ENCODE peak calls at places on chromosomes 13 and 19, in four cellular contexts. One of them, this sample, is unnamed.

GRCh38 chr13:102693781-102694180 is 1.1 kb downstream of the METTL21C start:
- DNase-seq in endothelial cell: no peak
- DNase-seq in T-helper 2 cell treated with Interferon-gamma antibody and Interleukin-4, amounts not matched to agents 5 μg/mL and 100 μg/mL, for 36 hours: no peak
- DNase-seq in astrocyte of the cerebellum: peak
- DNase-seq in this sample: no peak

GRCh38 chr13:53854321-53854720 is 825.7 kb downstream of the OLFM4 start:
- DNase-seq in astrocyte of the cerebellum: no peak
- DNase-seq in endothelial cell: no peak
- DNase-seq in T-helper 2 cell treated with Interferon-gamma antibody and Interleukin-4, amounts not matched to agents 5 μg/mL and 100 μg/mL, for 36 hours: no peak
- DNase-seq in this sample: no peak

GRCh38 chr13:109074436-109074835 is 445.0 kb downstream of the MYO16 start:
- DNase-seq in endothelial cell: no peak
- DNase-seq in T-helper 2 cell treated with Interferon-gamma antibody and Interleukin-4, amounts not matched to agents 5 μg/mL and 100 μg/mL, for 36 hours: no peak
- DNase-seq in astrocyte of the cerebellum: no peak
- DNase-seq in this sample: no peak

GRCh38 chr13:41370736-41371135 is 59.7 kb downstream of the NAA16 start:
- DNase-seq in T-helper 2 cell treated with Interferon-gamma antibody and Interleukin-4, amounts not matched to agents 5 μg/mL and 100 μg/mL, for 36 hours: no peak
- DNase-seq in endothelial cell: no peak
- DNase-seq in astrocyte of the cerebellum: no peak
- DNase-seq in this sample: no peak

GRCh38 chr13:90171649-90172048 is 1175.8 kb upstream of the MIR17HG start:
- DNase-seq in endothelial cell: no peak
- DNase-seq in astrocyte of the cerebellum: no peak
- DNase-seq in T-helper 2 cell treated with Interferon-gamma antibody and Interleukin-4, amounts not matched to agents 5 μg/mL and 100 μg/mL, for 36 hours: no peak
- DNase-seq in this sample: no peak

GRCh38 chr19:3370214-3370720 is 3.9 kb downstream of the NFIC start:
- DNase-seq in astrocyte of the cerebellum: no peak
- DNase-seq in T-helper 2 cell treated with Interferon-gamma antibody and Interleukin-4, amounts not matched to agents 5 μg/mL and 100 μg/mL, for 36 hours: no peak
- DNase-seq in endothelial cell: no peak
- DNase-seq in this sample: no peak

GRCh38 chr19:11995174-11995573 is 30.3 kb downstream of the ZNF763 start:
- DNase-seq in astrocyte of the cerebellum: no peak
- DNase-seq in T-helper 2 cell treated with Interferon-gamma antibody and Interleukin-4, amounts not matched to agents 5 μg/mL and 100 μg/mL, for 36 hours: no peak
- DNase-seq in endothelial cell: no peak
- DNase-seq in this sample: no peak

GRCh38 chr13:98541701-98542203 is 35.2 kb downstream of the STK24 start:
- DNase-seq in astrocyte of the cerebellum: no peak
- DNase-seq in endothelial cell: no peak
- DNase-seq in T-helper 2 cell treated with Interferon-gamma antibody and Interleukin-4, amounts not matched to agents 5 μg/mL and 100 μg/mL, for 36 hours: no peak
- DNase-seq in this sample: no peak

GRCh38 chr13:23352161-23352560 is 81.3 kb downstream of the SACS start:
- DNase-seq in astrocyte of the cerebellum: no peak
- DNase-seq in T-helper 2 cell treated with Interferon-gamma antibody and Interleukin-4, amounts not matched to agents 5 μg/mL and 100 μg/mL, for 36 hours: no peak
- DNase-seq in endothelial cell: no peak
- DNase-seq in this sample: no peak

GRCh38 chr13:30832845-30833332 is 73.2 kb upstream of the MEDAG start:
- DNase-seq in T-helper 2 cell treated with Interferon-gamma antibody and Interleukin-4, amounts not matched to agents 5 μg/mL and 100 μg/mL, for 36 hours: no peak
- DNase-seq in endothelial cell: no peak
- DNase-seq in astrocyte of the cerebellum: no peak
- DNase-seq in this sample: no peak

GRCh38 chr13:59447846-59448620 is 715.7 kb downstream of the DIAPH3 start:
- DNase-seq in T-helper 2 cell treated with Interferon-gamma antibody and Interleukin-4, amounts not matched to agents 5 μg/mL and 100 μg/mL, for 36 hours: no peak
- DNase-seq in endothelial cell: no peak
- DNase-seq in astrocyte of the cerebellum: peak
- DNase-seq in this sample: no peak